ENCODE peak calls at places on chromosomes 6 and 20, in eight cellular contexts. E is H9, F is stromal cell of bone marrow, C is left cardiac atrium, R is heart right ventricle, J is T-helper 1 cell, D is epithelial cell of esophagus, Y is colonic mucosa. N is an unnamed sample.

GRCh38 chr6:133551847-133552331 is 310.7 kb downstream of the EYA4 start:
- DNase-seq in E (no peak), F (peak), C (peak), R (peak), J (no peak), D (peak), Y (no peak), N (no peak)

GRCh38 chr6:109527989-109528388 is 45.0 kb upstream of the ZBTB24 start:
- DNase-seq in E (no peak), F (no peak), C (no peak), R (no peak), J (no peak), D (peak), Y (no peak), N (no peak)

GRCh38 chr20:55103188-55103587 is 627.8 kb downstream of the DOK5 start:
- DNase-seq in E (no peak), F (no peak), C (peak), R (no peak), J (no peak), D (no peak), Y (peak), N (no peak)

GRCh38 chr6:3277251-3277650 is 18.5 kb downstream of the PSMG4 start:
- DNase-seq in E (no peak), F (no peak), C (no peak), R (no peak), J (no peak), D (no peak), Y (no peak), N (no peak)

GRCh38 chr6:144214622-144215401 is 64.5 kb downstream of the STX11 start:
- DNase-seq in E (no peak), F (no peak), C (no peak), R (no peak), J (no peak), D (no peak), Y (peak), N (no peak)

GRCh38 chr20:64212750-64213149 is 42.8 kb upstream of the PCMTD2 start:
- DNase-seq in E (no peak), F (peak), C (peak), R (peak), J (no peak), D (no peak), Y (no peak), N (no peak)

GRCh38 chr6:107491791-107492674 is 2.1 kb downstream of the SOBP start:
- DNase-seq in E (no peak), F (peak), C (peak), R (peak), J (no peak), D (no peak), Y (no peak), N (no peak)

GRCh38 chr6:42279966-42280629 is 62.4 kb upstream of the MRPS10 start:
- DNase-seq in E (no peak), F (no peak), C (peak), R (peak), J (no peak), D (peak), Y (peak), N (no peak)

GRCh38 chr6:5471044-5471443 is 209.7 kb downstream of the FARS2 start:
- DNase-seq in E (peak), F (peak), C (peak), R (peak), J (no peak), D (peak), Y (peak), N (peak)

GRCh38 chr20:43057317-43057716 is 132.4 kb downstream of the PTPRT start:
- DNase-seq in E (no peak), F (no peak), C (no peak), R (no peak), J (no peak), D (no peak), Y (no peak), N (no peak)

GRCh38 chr20:23773127-23773526 is 22.4 kb upstream of the CST1 start:
- DNase-seq in E (no peak), F (no peak), C (no peak), R (no peak), J (no peak), D (no peak), Y (no peak), N (no peak)

GRCh38 chr6:143543435-143543834 is 31.9 kb upstream of the FUCA2 start:
- DNase-seq in E (no peak), F (no peak), C (no peak), R (no peak), J (no peak), D (no peak), Y (no peak), N (no peak)

GRCh38 chr20:50344232-50345071 is 153.8 kb downstream of the CEBPB start:
- DNase-seq in E (peak), F (no peak), C (no peak), R (no peak), J (no peak), D (no peak), Y (no peak), N (no peak)

GRCh38 chr20:54160269-54161007 is 13.3 kb downstream of the CYP24A1 start:
- DNase-seq in E (no peak), F (no peak), C (no peak), R (no peak), J (no peak), D (no peak), Y (no peak), N (no peak)

GRCh38 chr6:85669735-85670194 is 27.1 kb upstream of the SYNCRIP start:
- DNase-seq in E (peak), F (peak), C (no peak), R (no peak), J (peak), D (peak), Y (no peak), N (peak)

GRCh38 chr20:1500496-1500895 is 9.3 kb upstream of the SIRPB2 start:
- DNase-seq in E (peak), F (no peak), C (no peak), R (no peak), J (no peak), D (peak), Y (no peak), N (no peak)

GRCh38 chr6:20680697-20681165 is 146.5 kb downstream of the CDKAL1 start:
- DNase-seq in E (no peak), F (no peak), C (no peak), R (no peak), J (no peak), D (no peak), Y (no peak), N (no peak)

GRCh38 chr6:84763397-84764331 is 734 bp downstream of the TBX18 start:
- DNase-seq in E (peak), F (peak), C (peak), R (peak), J (no peak), D (peak), Y (no peak), N (no peak)

GRCh38 chr6:10269814-10270472 is 144.9 kb downstream of the TFAP2A start:
- DNase-seq in E (no peak), F (peak), C (no peak), R (no peak), J (no peak), D (peak), Y (no peak), N (no peak)

GRCh38 chr6:35754452-35755321 is 17.9 kb downstream of the ARMC12 start:
- DNase-seq in E (no peak), F (no peak), C (no peak), R (no peak), J (no peak), D (peak), Y (no peak), N (no peak)

GRCh38 chr20:59708326-59708725 is 104.0 kb downstream of the PHACTR3 start:
- DNase-seq in E (no peak), F (no peak), C (no peak), R (no peak), J (no peak), D (no peak), Y (no peak), N (no peak)

GRCh38 chr20:31517373-31517772 is 3.1 kb downstream of the HM13 start:
- DNase-seq in E (peak), F (peak), C (no peak), R (peak), J (no peak), D (peak), Y (peak), N (no peak)

GRCh38 chr6:148080311-148080710 is 262.3 kb upstream of the SASH1 start:
- DNase-seq in E (no peak), F (no peak), C (no peak), R (no peak), J (no peak), D (no peak), Y (no peak), N (no peak)

GRCh38 chr6:132224943-132225342 is 176.3 kb downstream of the MOXD1 start:
- DNase-seq in E (no peak), F (no peak), C (no peak), R (no peak), J (no peak), D (no peak), Y (no peak), N (no peak)

GRCh38 chr6:152401978-152402377 is 235.2 kb downstream of the SYNE1 start:
- DNase-seq in E (no peak), F (no peak), C (no peak), R (no peak), J (no peak), D (peak), Y (no peak), N (no peak)

GRCh38 chr20:20075032-20075431 is 22.7 kb downstream of the CFAP61 start:
- DNase-seq in E (no peak), F (no peak), C (no peak), R (no peak), J (no peak), D (no peak), Y (no peak), N (no peak)

GRCh38 chr20:24950836-24951525 is 1.9 kb downstream of the CST7 start:
- DNase-seq in E (peak), F (no peak), C (no peak), R (no peak), J (no peak), D (no peak), Y (peak), N (no peak)

GRCh38 chr20:34364013-34364382 is 925 bp downstream of the ITCH start:
- DNase-seq in E (no peak), F (peak), C (no peak), R (peak), J (no peak), D (peak), Y (no peak), N (no peak)

GRCh38 chr20:43748274-43748673 is 21.5 kb upstream of the GTSF1L start:
- DNase-seq in E (no peak), F (no peak), C (no peak), R (no peak), J (no peak), D (peak), Y (no peak), N (no peak)

GRCh38 chr6:170271771-170272314 is 19.0 kb downstream of the DLL1 start:
- DNase-seq in E (no peak), F (no peak), C (no peak), R (no peak), J (peak), D (no peak), Y (peak), N (peak)

GRCh38 chr6:90154666-90155065 is 142.0 kb downstream of the BACH2 start:
- DNase-seq in E (no peak), F (no peak), C (no peak), R (no peak), J (no peak), D (no peak), Y (no peak), N (no peak)

GRCh38 chr20:59810376-59811187 is 122.9 kb downstream of the SYCP2 start:
- DNase-seq in E (peak), F (no peak), C (no peak), R (no peak), J (no peak), D (no peak), Y (peak), N (no peak)

GRCh38 chr6:54992789-54993188 is 146.2 kb downstream of the FAM83B start:
- DNase-seq in E (peak), F (no peak), C (no peak), R (no peak), J (no peak), D (peak), Y (no peak), N (no peak)

GRCh38 chr6:11918739-11919605 is 93.1 kb upstream of the HIVEP1 start:
- DNase-seq in E (no peak), F (no peak), C (no peak), R (no peak), J (no peak), D (no peak), Y (no peak), N (no peak)

GRCh38 chr6:46996860-46997641 is 45.1 kb downstream of the ADGRF1 start:
- DNase-seq in E (no peak), F (no peak), C (no peak), R (no peak), J (no peak), D (peak), Y (peak), N (no peak)

GRCh38 chr6:145704153-145704781 is 31.1 kb downstream of the EPM2A start:
- DNase-seq in E (no peak), F (no peak), C (no peak), R (no peak), J (no peak), D (peak), Y (no peak), N (no peak)

GRCh38 chr6:37547564-37548061 is 47.9 kb upstream of the CCDC167 start:
- DNase-seq in E (no peak), F (no peak), C (no peak), R (peak), J (no peak), D (peak), Y (no peak), N (no peak)